ENCODE peak calls at places on chromosomes 2 and 18, in four cellular contexts. K, U, A and Q are unnamed samples.

GRCh38 chr2:10329880-10330699 is 27.4 kb downstream of the HPCAL1 start:
- DNase-seq in K (no peak), U (no peak), A (peak), Q (peak)

GRCh38 chr18:28123401-28124030 is 53.4 kb downstream of the CDH2 start:
- DNase-seq in U (no peak), A (no peak), K (no peak), Q (no peak)

GRCh38 chr2:146821836-146822316 is 1023.0 kb upstream of the ACVR2A start:
- DNase-seq in K (no peak), A (no peak), U (no peak), Q (no peak)

GRCh38 chr2:129135017-129135416 is 816.3 kb upstream of the HS6ST1 start:
- DNase-seq in A (no peak), K (no peak), U (no peak), Q (no peak)

GRCh38 chr2:184174493-184175112 is 423.7 kb upstream of the ZNF804A start:
- DNase-seq in A (no peak), K (no peak), U (no peak), Q (no peak)

GRCh38 chr18:59988098-59988706 is 88.4 kb downstream of the PMAIP1 start:
- DNase-seq in U (peak), K (peak), A (no peak), Q (peak)

GRCh38 chr2:110771549-110772382 is 39.4 kb downstream of the ACOXL start:
- DNase-seq in U (no peak), K (no peak), A (no peak), Q (no peak)

GRCh38 chr2:25835906-25836305 is 42.4 kb downstream of the ASXL2 start:
- DNase-seq in K (no peak), A (no peak), U (no peak), Q (no peak)

GRCh38 chr2:62660582-62661262 is 44.8 kb upstream of the EHBP1 start:
- DNase-seq in A (no peak), U (no peak), K (no peak), Q (no peak)

GRCh38 chr2:235908826-235909225 is 259.4 kb downstream of the GBX2 start:
- DNase-seq in K (peak), A (no peak), U (no peak), Q (no peak)

GRCh38 chr2:120423167-120423943 is 77.4 kb downstream of the INHBB start:
- DNase-seq in K (no peak), A (no peak), U (no peak), Q (no peak)

GRCh38 chr18:24763765-24764548 is 303.5 kb downstream of the HRH4 start:
- DNase-seq in U (no peak), A (peak), K (no peak), Q (no peak)

GRCh38 chr18:22700920-22701319 is 232.2 kb upstream of the RBBP8 start:
- DNase-seq in A (no peak), U (no peak), K (no peak), Q (no peak)

GRCh38 chr2:55761526-55761925 is 67.9 kb upstream of the PNPT1 start:
- DNase-seq in K (no peak), U (no peak), A (no peak), Q (no peak)

GRCh38 chr18:11494093-11494492 is 115.3 kb upstream of the SLC35G4 start:
- DNase-seq in K (no peak), A (no peak), U (no peak), Q (no peak)

GRCh38 chr18:49024808-49025361 is 74.1 kb upstream of the SMAD7 start:
- DNase-seq in K (no peak), A (no peak), U (peak), Q (no peak)